ENCODE peak calls at places on chromosomes 4 and X, in nine cellular contexts. One of them, this sample, is unnamed.

GRCh38 chr4:16205298-16206164 is 20.7 kb downstream of the TAPT1 start:
- DNase-seq in ascending aorta: no peak
- DNase-seq in stomach: no peak
- DNase-seq in upper lobe of right lung: no peak
- DNase-seq in MM.1S: peak
- DNase-seq in tibial artery: no peak
- DNase-seq in A549: peak
- DNase-seq in neural progenitor cell: peak
- DNase-seq in PC-3: peak
- DNase-seq in this sample: no peak

GRCh38 chr4:114921790-114922581 is 191.4 kb downstream of the NDST4 start:
- DNase-seq in PC-3: no peak
- DNase-seq in MM.1S: no peak
- DNase-seq in tibial artery: no peak
- DNase-seq in A549: no peak
- DNase-seq in stomach: no peak
- DNase-seq in upper lobe of right lung: no peak
- DNase-seq in ascending aorta: no peak
- DNase-seq in neural progenitor cell: peak
- DNase-seq in this sample: peak

GRCh38 chr4:61401771-61402170 is 201.6 kb downstream of the ADGRL3 start:
- DNase-seq in stomach: no peak
- DNase-seq in A549: no peak
- DNase-seq in neural progenitor cell: no peak
- DNase-seq in tibial artery: no peak
- DNase-seq in upper lobe of right lung: no peak
- DNase-seq in PC-3: peak
- DNase-seq in MM.1S: no peak
- DNase-seq in ascending aorta: no peak
- DNase-seq in this sample: no peak

GRCh38 chr4:112813790-112814189 is 176.8 kb downstream of the LARP7 start:
- DNase-seq in neural progenitor cell: no peak
- DNase-seq in upper lobe of right lung: no peak
- DNase-seq in MM.1S: no peak
- DNase-seq in A549: no peak
- DNase-seq in PC-3: no peak
- DNase-seq in stomach: no peak
- DNase-seq in ascending aorta: no peak
- DNase-seq in tibial artery: no peak
- DNase-seq in this sample: no peak

GRCh38 chr4:176400816-176401461 is 81.2 kb downstream of the SPCS3 start:
- DNase-seq in A549: peak
- DNase-seq in ascending aorta: no peak
- DNase-seq in MM.1S: no peak
- DNase-seq in upper lobe of right lung: no peak
- DNase-seq in PC-3: peak
- DNase-seq in tibial artery: no peak
- DNase-seq in neural progenitor cell: no peak
- DNase-seq in stomach: no peak
- DNase-seq in this sample: no peak

GRCh38 chrX:118521435-118521834 is 25.8 kb downstream of the DOCK11 start:
- DNase-seq in stomach: no peak
- DNase-seq in A549: no peak
- DNase-seq in PC-3: no peak
- DNase-seq in MM.1S: no peak
- DNase-seq in upper lobe of right lung: no peak
- DNase-seq in neural progenitor cell: no peak
- DNase-seq in tibial artery: no peak
- DNase-seq in ascending aorta: no peak
- DNase-seq in this sample: no peak

GRCh38 chrX:68060506-68061205 is 372.6 kb downstream of the OPHN1 start:
- DNase-seq in upper lobe of right lung: no peak
- DNase-seq in tibial artery: no peak
- DNase-seq in neural progenitor cell: no peak
- DNase-seq in A549: no peak
- DNase-seq in MM.1S: no peak
- DNase-seq in stomach: no peak
- DNase-seq in PC-3: no peak
- DNase-seq in ascending aorta: no peak
- DNase-seq in this sample: no peak

GRCh38 chr4:40887690-40888089 is 137.9 kb downstream of the NSUN7 start:
- DNase-seq in MM.1S: no peak
- DNase-seq in neural progenitor cell: no peak
- DNase-seq in A549: no peak
- DNase-seq in upper lobe of right lung: no peak
- DNase-seq in tibial artery: no peak
- DNase-seq in stomach: no peak
- DNase-seq in ascending aorta: no peak
- DNase-seq in PC-3: no peak
- DNase-seq in this sample: no peak

GRCh38 chr4:181364504-181364903 is 878.7 kb upstream of the TENM3 start:
- DNase-seq in neural progenitor cell: no peak
- DNase-seq in MM.1S: no peak
- DNase-seq in upper lobe of right lung: no peak
- DNase-seq in A549: no peak
- DNase-seq in ascending aorta: no peak
- DNase-seq in stomach: no peak
- DNase-seq in PC-3: no peak
- DNase-seq in tibial artery: no peak
- DNase-seq in this sample: no peak

GRCh38 chrX:136039485-136039884 is 54.2 kb downstream of the SLC9A6 start:
- DNase-seq in neural progenitor cell: no peak
- DNase-seq in tibial artery: no peak
- DNase-seq in PC-3: no peak
- DNase-seq in MM.1S: no peak
- DNase-seq in ascending aorta: no peak
- DNase-seq in A549: no peak
- DNase-seq in stomach: no peak
- DNase-seq in upper lobe of right lung: no peak
- DNase-seq in this sample: no peak

GRCh38 chr4:71184195-71184781 is 154.5 kb upstream of the SLC4A4 start:
- DNase-seq in upper lobe of right lung: no peak
- DNase-seq in ascending aorta: no peak
- DNase-seq in stomach: peak
- DNase-seq in PC-3: peak
- DNase-seq in MM.1S: peak
- DNase-seq in tibial artery: peak
- DNase-seq in A549: peak
- DNase-seq in neural progenitor cell: peak
- DNase-seq in this sample: no peak

GRCh38 chr4:16752150-16752549 is 146.3 kb downstream of the LDB2 start:
- DNase-seq in PC-3: peak
- DNase-seq in ascending aorta: no peak
- DNase-seq in MM.1S: no peak
- DNase-seq in stomach: no peak
- DNase-seq in neural progenitor cell: no peak
- DNase-seq in A549: no peak
- DNase-seq in upper lobe of right lung: no peak
- DNase-seq in tibial artery: no peak
- DNase-seq in this sample: no peak

GRCh38 chrX:115679460-115679859 is 118.5 kb downstream of the PLS3 start:
- DNase-seq in stomach: no peak
- DNase-seq in ascending aorta: no peak
- DNase-seq in PC-3: peak
- DNase-seq in upper lobe of right lung: no peak
- DNase-seq in neural progenitor cell: peak
- DNase-seq in tibial artery: no peak
- DNase-seq in A549: peak
- DNase-seq in MM.1S: no peak
- DNase-seq in this sample: no peak

GRCh38 chr4:97867557-97868091 is 275.7 kb downstream of the STPG2 start:
- DNase-seq in ascending aorta: no peak
- DNase-seq in upper lobe of right lung: no peak
- DNase-seq in A549: no peak
- DNase-seq in stomach: no peak
- DNase-seq in neural progenitor cell: no peak
- DNase-seq in PC-3: no peak
- DNase-seq in tibial artery: no peak
- DNase-seq in MM.1S: no peak
- DNase-seq in this sample: no peak

DNA sequence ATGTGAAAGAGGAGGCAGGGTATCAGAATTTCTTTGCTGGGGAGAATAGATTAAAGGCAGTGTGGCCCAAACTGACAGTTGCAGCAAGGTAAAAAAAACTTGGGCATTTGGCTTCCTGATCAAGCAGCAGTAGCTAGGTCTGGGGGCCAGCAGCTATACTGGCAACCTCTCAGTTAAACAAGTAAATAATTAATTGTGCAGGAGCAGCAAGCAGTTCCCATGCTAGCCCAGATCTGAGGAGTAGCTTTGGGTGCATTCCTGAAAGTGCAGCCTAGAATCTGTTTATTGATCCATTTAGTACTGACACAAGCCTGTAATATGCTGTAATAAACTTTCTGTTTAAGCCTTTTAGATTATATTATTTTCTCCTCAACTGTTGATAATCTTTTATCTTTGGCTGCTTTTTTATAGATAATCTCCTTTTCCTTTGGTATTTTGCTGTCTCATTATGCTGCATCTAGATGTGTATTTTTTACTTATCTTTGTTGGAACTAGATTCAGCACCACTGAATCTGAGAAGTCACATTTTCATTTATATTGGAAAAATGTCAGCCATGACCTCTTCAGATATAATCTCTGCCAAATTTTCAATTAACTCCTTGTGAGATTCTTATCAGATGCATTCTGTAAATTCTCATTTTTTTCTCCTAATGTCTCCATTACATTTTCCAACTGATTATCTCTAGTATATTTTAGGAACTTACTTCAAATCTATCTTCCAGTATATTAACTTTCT is 276.3 kb downstream of the STPG2 start:
- DNase-seq in neural progenitor cell: no peak
- DNase-seq in A549: no peak
- DNase-seq in tibial artery: no peak
- DNase-seq in stomach: no peak
- DNase-seq in MM.1S: no peak
- DNase-seq in upper lobe of right lung: no peak
- DNase-seq in ascending aorta: no peak
- DNase-seq in PC-3: no peak
- DNase-seq in this sample: no peak
- H3K4me3 ChIP-seq in neural progenitor cell: no peak
- H3K4me3 ChIP-seq in A549: no peak
- H3K4me3 ChIP-seq in tibial artery: no peak
- H3K4me3 ChIP-seq in stomach: no peak
- H3K4me3 ChIP-seq in MM.1S: no peak
- H3K4me3 ChIP-seq in upper lobe of right lung: no peak
- H3K4me3 ChIP-seq in ascending aorta: no peak
- H3K4me3 ChIP-seq in PC-3: no peak
- H3K4me3 ChIP-seq in this sample: no peak

GRCh38 chr4:152106781-152107321 is 346.0 kb upstream of the GATB start:
- DNase-seq in A549: peak
- DNase-seq in stomach: no peak
- DNase-seq in upper lobe of right lung: no peak
- DNase-seq in neural progenitor cell: no peak
- DNase-seq in MM.1S: no peak
- DNase-seq in tibial artery: no peak
- DNase-seq in ascending aorta: no peak
- DNase-seq in PC-3: peak
- DNase-seq in this sample: no peak
- TF ChIP-seq CTCF in A549: no peak
- TF ChIP-seq CTCF in stomach: no peak
- TF ChIP-seq CTCF in upper lobe of right lung: no peak
- TF ChIP-seq CTCF in neural progenitor cell: no peak
- TF ChIP-seq CTCF in MM.1S: no peak
- TF ChIP-seq CTCF in tibial artery: no peak
- TF ChIP-seq CTCF in ascending aorta: no peak
- TF ChIP-seq CTCF in PC-3: no peak
- TF ChIP-seq CTCF in this sample: no peak

DNA sequence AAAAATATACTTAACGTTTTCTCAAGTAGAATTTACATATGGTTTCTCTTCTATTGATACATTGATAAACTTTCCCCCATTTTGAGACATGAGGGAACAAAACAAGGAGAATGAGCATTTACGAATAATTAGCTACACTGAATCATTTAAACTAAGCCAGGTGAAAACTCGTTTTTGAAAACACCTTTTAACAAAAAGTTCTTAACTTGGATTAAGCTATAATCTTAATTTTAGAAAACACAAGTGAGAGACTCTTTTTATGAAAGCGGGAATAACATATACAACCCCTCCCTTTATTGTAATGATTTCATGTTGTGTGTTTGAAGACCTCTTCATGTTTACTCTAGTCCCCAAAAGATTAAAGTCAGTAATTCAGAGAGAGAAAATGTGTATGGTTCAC is 20.1 kb downstream of the PDLIM3 start:
- DNase-seq in A549: no peak
- DNase-seq in stomach: no peak
- DNase-seq in upper lobe of right lung: no peak
- DNase-seq in tibial artery: no peak
- DNase-seq in MM.1S: no peak
- DNase-seq in PC-3: no peak
- DNase-seq in neural progenitor cell: no peak
- DNase-seq in ascending aorta: no peak
- DNase-seq in this sample: no peak
- H3K27ac ChIP-seq in A549: no peak
- H3K27ac ChIP-seq in stomach: no peak
- H3K27ac ChIP-seq in upper lobe of right lung: no peak
- H3K27ac ChIP-seq in tibial artery: no peak
- H3K27ac ChIP-seq in MM.1S: no peak
- H3K27ac ChIP-seq in PC-3: no peak
- H3K27ac ChIP-seq in neural progenitor cell: no peak
- H3K27ac ChIP-seq in ascending aorta: no peak
- H3K27ac ChIP-seq in this sample: no peak

DNA sequence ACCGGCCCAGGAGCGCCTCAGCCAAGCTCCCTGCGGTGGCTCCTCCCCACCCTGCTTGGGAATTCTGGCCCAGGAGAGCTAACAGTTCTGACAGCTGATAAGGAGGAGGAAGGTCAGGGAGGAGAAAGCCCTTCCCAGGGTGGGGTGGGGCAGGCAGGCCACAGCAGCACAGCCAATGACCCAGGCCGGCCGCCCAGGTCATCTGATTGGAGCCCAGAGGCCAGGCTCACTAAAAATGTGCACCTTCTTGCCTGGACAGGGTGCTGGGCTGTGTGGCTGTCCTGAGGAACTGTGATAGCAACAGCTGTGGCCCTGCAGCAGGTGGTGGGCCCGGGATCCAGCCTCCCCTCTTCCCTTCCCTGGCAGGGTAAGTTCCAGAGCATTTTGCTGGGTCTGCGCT is 17.2 kb upstream of the SH3TC1 start:
- DNase-seq in ascending aorta: no peak
- DNase-seq in MM.1S: no peak
- DNase-seq in PC-3: no peak
- DNase-seq in tibial artery: no peak
- DNase-seq in stomach: peak
- DNase-seq in upper lobe of right lung: no peak
- DNase-seq in A549: peak
- DNase-seq in neural progenitor cell: no peak
- DNase-seq in this sample: peak
- H3K4me3 ChIP-seq in ascending aorta: no peak
- H3K4me3 ChIP-seq in MM.1S: no peak
- H3K4me3 ChIP-seq in PC-3: no peak
- H3K4me3 ChIP-seq in tibial artery: no peak
- H3K4me3 ChIP-seq in stomach: no peak
- H3K4me3 ChIP-seq in upper lobe of right lung: no peak
- H3K4me3 ChIP-seq in A549: no peak
- H3K4me3 ChIP-seq in neural progenitor cell: no peak
- H3K4me3 ChIP-seq in this sample: no peak

GRCh38 chr4:78311306-78311705 is 240.3 kb upstream of the ANXA3 start:
- DNase-seq in upper lobe of right lung: no peak
- DNase-seq in ascending aorta: no peak
- DNase-seq in PC-3: no peak
- DNase-seq in MM.1S: no peak
- DNase-seq in tibial artery: no peak
- DNase-seq in stomach: no peak
- DNase-seq in neural progenitor cell: peak
- DNase-seq in A549: no peak
- DNase-seq in this sample: no peak
- TF ChIP-seq CTCF in upper lobe of right lung: no peak
- TF ChIP-seq CTCF in ascending aorta: no peak
- TF ChIP-seq CTCF in PC-3: no peak
- TF ChIP-seq CTCF in MM.1S: no peak
- TF ChIP-seq CTCF in tibial artery: no peak
- TF ChIP-seq CTCF in stomach: no peak
- TF ChIP-seq CTCF in neural progenitor cell: peak
- TF ChIP-seq CTCF in A549: no peak
- TF ChIP-seq CTCF in this sample: no peak